ENCODE peak calls at places on chromosomes 12 and 14, in eight cellular contexts. N, X, K, M, P, Y, R and C are unnamed samples.

GRCh38 chr12:97396989-97397388 is 65.6 kb upstream of the RMST start:
- DNase-seq in N (no peak), X (no peak), K (no peak), M (no peak), P (no peak), Y (no peak), R (no peak), C (peak; percentile 87)

GRCh38 chr12:55629058-55629841 is 7.4 kb upstream of the OR10P1 start:
- DNase-seq in N (no peak), X (no peak), K (no peak), M (no peak), P (no peak), Y (no peak), R (no peak), C (no peak)

GRCh38 chr14:93099187-93099586 is 16.5 kb downstream of the ITPK1 start:
- DNase-seq in N (no peak), X (no peak), K (no peak), M (no peak), P (no peak), Y (no peak), R (no peak), C (no peak)

GRCh38 chr12:28107679-28108078 is 82.6 kb upstream of the CCDC91 start:
- DNase-seq in N (peak; percentile 83), X (no peak), K (peak; percentile 32), M (no peak), P (no peak), Y (no peak), R (peak; percentile 30), C (no peak)

GRCh38 chr14:64388533-64389243 is 535 bp downstream of the MTHFD1 start:
- DNase-seq in N (peak; percentile 45), X (no peak), K (peak; percentile 20), M (no peak), P (no peak), Y (peak; percentile 4), R (no peak), C (peak; percentile 54)

GRCh38 chr12:1553987-1554982 is 40.1 kb downstream of the FBXL14 start:
- DNase-seq in N (no peak), X (no peak), K (no peak), M (no peak), P (no peak), Y (no peak), R (peak; percentile 96), C (no peak)

GRCh38 chr14:59020382-59020781 is 168.1 kb upstream of the DAAM1 start:
- DNase-seq in N (peak; percentile 23), X (no peak), K (peak; percentile 20), M (peak; percentile 18), P (peak; percentile 35), Y (no peak), R (no peak), C (peak; percentile 27)

GRCh38 chr14:23047751-23048693 is 6.0 kb downstream of the PSMB11 start:
- DNase-seq in N (no peak), X (no peak), K (no peak), M (no peak), P (no peak), Y (no peak), R (no peak), C (no peak)

GRCh38 chr14:90239139-90239538 is 17.2 kb upstream of the PSMC1 start:
- DNase-seq in N (peak; percentile 12), X (no peak), K (peak; percentile 28), M (peak; percentile 7), P (no peak), Y (no peak), R (no peak), C (peak; percentile 13)
- H3K9ac ChIP-seq in N (no peak overlapping the region), X (no peak overlapping the region), K (no peak overlapping the region), M (no peak overlapping the region), P (no peak overlapping the region), Y (no peak overlapping the region), R (no peak overlapping the region), C (no peak overlapping the region)

DNA sequence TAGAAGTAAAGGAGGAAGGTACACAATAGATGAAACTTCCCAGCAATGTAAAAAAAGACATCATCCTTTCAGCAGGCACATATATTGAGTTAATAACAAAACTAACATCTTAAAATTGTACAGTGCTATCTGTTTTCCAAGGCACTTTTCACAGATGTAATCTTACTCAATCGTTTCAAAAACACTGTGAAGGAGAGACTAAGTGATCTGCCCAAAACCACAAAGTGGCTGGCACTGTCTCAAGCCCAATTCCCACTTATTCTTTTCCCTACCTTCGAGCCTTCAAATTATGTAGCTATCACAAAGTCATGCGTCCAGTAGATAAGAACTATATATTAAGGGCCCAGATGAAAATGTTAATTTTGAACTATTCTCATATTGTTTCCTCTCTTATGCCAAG is 193.6 kb upstream of the RASSF8 start:
- DNase-seq in N (peak; percentile 59), X (no peak), K (peak; percentile 21), M (no peak), P (no peak), Y (no peak), R (no peak), C (no peak)
- H3K4me3 ChIP-seq in N (no peak overlapping the region), X (no peak overlapping the region), K (no peak overlapping the region), M (no peak overlapping the region), P (no peak overlapping the region), Y (no peak overlapping the region), R (no peak overlapping the region), C (no peak overlapping the region)

GRCh38 chr12:42571327-42572009 is 18.1 kb downstream of the PRICKLE1 start:
- DNase-seq in N (no peak), X (no peak), K (no peak), M (no peak), P (no peak), Y (no peak), R (peak; percentile 44), C (no peak)

GRCh38 chr12:42570076-42570475 is 19.5 kb downstream of the PRICKLE1 start:
- DNase-seq in N (no peak), X (no peak), K (no peak), M (no peak), P (no peak), Y (no peak), R (no peak), C (no peak)

GRCh38 chr12:42574879-42575278 is 14.7 kb downstream of the PRICKLE1 start:
- DNase-seq in N (no peak), X (no peak), K (no peak), M (no peak), P (peak; percentile 37), Y (no peak), R (no peak), C (no peak)

DNA sequence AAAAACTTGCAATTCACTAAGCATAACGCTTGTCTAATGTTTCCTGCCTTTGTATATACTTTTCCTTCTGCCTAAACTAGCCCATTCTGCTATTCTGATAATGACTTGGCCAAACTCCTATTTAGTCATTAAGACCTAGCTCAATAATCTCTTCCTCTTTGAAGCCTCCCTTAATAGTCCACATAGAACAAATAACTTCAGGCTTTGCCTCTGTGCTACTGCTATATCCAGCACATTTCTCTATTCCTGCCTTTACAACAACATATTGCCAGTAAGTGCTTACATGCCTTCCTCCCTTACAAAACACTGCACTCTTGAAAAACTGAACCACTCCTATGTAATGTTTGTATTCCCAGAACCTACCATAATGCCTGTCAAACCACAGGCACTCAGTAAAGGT is 13.8 kb downstream of the PRICKLE1 start:
- DNase-seq in N (no peak), X (no peak), K (no peak), M (no peak), P (peak; percentile 78), Y (no peak), R (no peak), C (no peak)
- TF ChIP-seq EZH2 in N (no peak), X (no peak), K (no peak), M (no peak), P (no peak), Y (no peak), R (no peak), C (no peak)

GRCh38 chr12:53267309-53268008 is 640 bp upstream of the ESPL1 start:
- DNase-seq in N (no peak), X (peak; percentile 26), K (no peak), M (no peak), P (no peak), Y (no peak), R (no peak), C (no peak)
- H3K9ac ChIP-seq in N (peak overlapping the region; percentile 61), X (peak overlapping the region; percentile 80), K (peak overlapping the region; percentile 94), M (peak overlapping the region; percentile 81), P (peak overlapping the region; percentile 45), Y (peak overlapping the region; percentile 66), R (peak overlapping the region; percentile 68), C (no peak overlapping the region)

DNA sequence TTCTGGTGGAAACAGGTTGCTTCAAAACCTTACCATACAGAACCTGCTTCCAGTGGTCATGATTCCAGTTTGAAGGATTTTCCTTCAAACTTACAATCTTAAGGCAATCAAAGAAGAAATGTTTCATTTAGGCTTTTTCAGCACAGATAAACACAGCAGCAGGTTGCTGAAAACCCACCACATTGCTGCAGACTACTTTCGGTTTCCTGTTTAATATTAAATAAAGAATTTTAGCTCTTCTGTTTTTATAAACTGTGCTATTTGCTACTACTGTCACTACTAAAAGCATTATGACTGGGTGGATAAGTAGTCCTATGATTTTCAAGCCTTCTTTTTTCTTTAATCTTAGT is 13.2 kb upstream of the FOXN3 start:
- DNase-seq in N (no peak), X (no peak), K (no peak), M (no peak), P (peak; percentile 34), Y (no peak), R (no peak), C (no peak)
- H3K4me3 ChIP-seq in N (peak overlapping the region; percentile 40), X (no peak overlapping the region), K (peak overlapping the region; percentile 19), M (no peak overlapping the region), P (no peak overlapping the region), Y (no peak overlapping the region), R (peak overlapping the region; percentile 44), C (no peak overlapping the region)

DNA sequence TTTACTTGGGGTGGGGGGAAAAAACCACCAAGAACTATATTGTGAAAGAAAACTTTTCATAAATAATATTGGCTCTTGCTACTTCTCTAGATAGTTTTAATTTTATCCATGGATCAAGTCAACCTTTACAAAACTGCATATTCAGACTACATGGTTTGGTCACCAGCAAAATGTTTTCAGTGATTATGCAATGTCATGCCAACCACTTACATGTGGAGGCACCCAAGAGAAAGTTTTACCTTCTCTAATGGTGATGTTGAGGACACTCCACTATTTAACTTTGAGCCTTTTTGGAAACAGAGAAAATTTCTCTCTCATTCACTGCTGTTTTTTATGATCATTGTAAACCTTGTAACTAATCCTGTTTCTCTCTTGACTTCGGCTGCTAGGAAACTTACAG is 21.6 kb downstream of the PLCZ1 start:
- DNase-seq in N (no peak), X (no peak), K (no peak), M (no peak), P (no peak), Y (no peak), R (no peak), C (no peak)
- TF ChIP-seq EZH2 in N (no peak), X (no peak), K (no peak), M (no peak), P (no peak), Y (no peak), R (no peak), C (no peak)

DNA sequence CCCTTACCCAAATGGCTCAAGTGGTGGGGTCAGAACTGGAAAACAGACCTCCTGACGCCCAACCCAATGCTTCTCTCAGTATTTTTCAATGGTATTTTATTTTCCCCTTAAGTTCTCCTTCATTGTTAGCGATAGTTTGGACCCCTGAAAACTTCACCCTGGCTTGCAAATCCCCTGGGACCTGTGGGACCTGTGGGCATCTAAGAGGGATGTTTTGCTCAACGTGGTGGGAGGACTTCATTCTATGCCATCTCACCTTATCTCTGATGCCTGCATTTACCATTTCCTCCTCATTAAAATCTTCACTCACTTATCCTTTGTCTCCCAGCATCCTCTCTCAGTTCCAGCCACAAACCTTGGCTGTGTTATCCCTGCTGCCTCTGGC is 59.4 kb upstream of the GZMB start:
- DNase-seq in N (no peak), X (no peak), K (no peak), M (no peak), P (no peak), Y (no peak), R (no peak), C (no peak)
- H3K9ac ChIP-seq in N (no peak overlapping the region), X (no peak overlapping the region), K (no peak overlapping the region), M (no peak overlapping the region), P (no peak overlapping the region), Y (no peak overlapping the region), R (no peak overlapping the region), C (no peak overlapping the region)